ENCODE peak calls at places on chromosomes 7 and 10, in nine cellular contexts. One of them, this sample, is unnamed.

GRCh38 chr7:123594813-123595241 is 6.8 kb upstream of the ASB15 start:
- DNase-seq in mucosa of gallbladder: peak
- DNase-seq in HT1080: no peak
- DNase-seq in aorta: no peak
- DNase-seq in D341Med: no peak
- DNase-seq in globus pallidus: no peak
- DNase-seq in RCC 7860: no peak
- DNase-seq in NCI-H2081 treated with DMSO at 0.1 percent for 48 hours: no peak
- DNase-seq in GM03348: no peak
- DNase-seq in this sample: no peak

GRCh38 chr7:1823376-1824150 is 153.5 kb downstream of the ELFN1 start:
- DNase-seq in mucosa of gallbladder: no peak
- DNase-seq in HT1080: no peak
- DNase-seq in aorta: peak
- DNase-seq in D341Med: no peak
- DNase-seq in globus pallidus: no peak
- DNase-seq in RCC 7860: no peak
- DNase-seq in NCI-H2081 treated with DMSO at 0.1 percent for 48 hours: no peak
- DNase-seq in GM03348: no peak
- DNase-seq in this sample: no peak

GRCh38 chr7:954330-955238 is at the start of gene ADAP1:
- DNase-seq in mucosa of gallbladder: peak
- DNase-seq in HT1080: no peak
- DNase-seq in aorta: peak
- DNase-seq in D341Med: peak
- DNase-seq in globus pallidus: peak
- DNase-seq in RCC 7860: no peak
- DNase-seq in NCI-H2081 treated with DMSO at 0.1 percent for 48 hours: no peak
- DNase-seq in GM03348: peak
- DNase-seq in this sample: peak

GRCh38 chr10:31754803-31755624 is 173.6 kb downstream of the ARHGAP12 start:
- DNase-seq in mucosa of gallbladder: no peak
- DNase-seq in HT1080: peak
- DNase-seq in aorta: no peak
- DNase-seq in D341Med: no peak
- DNase-seq in globus pallidus: no peak
- DNase-seq in RCC 7860: peak
- DNase-seq in NCI-H2081 treated with DMSO at 0.1 percent for 48 hours: no peak
- DNase-seq in GM03348: no peak
- DNase-seq in this sample: no peak

GRCh38 chr10:114479307-114479706 is 75.0 kb upstream of the AFAP1L2 start:
- DNase-seq in mucosa of gallbladder: peak
- DNase-seq in HT1080: no peak
- DNase-seq in aorta: no peak
- DNase-seq in D341Med: no peak
- DNase-seq in globus pallidus: no peak
- DNase-seq in RCC 7860: no peak
- DNase-seq in NCI-H2081 treated with DMSO at 0.1 percent for 48 hours: no peak
- DNase-seq in GM03348: no peak
- DNase-seq in this sample: peak

GRCh38 chr10:51063659-51064535 is 10.4 kb upstream of the PRKG1 start:
- DNase-seq in mucosa of gallbladder: no peak
- DNase-seq in HT1080: peak
- DNase-seq in aorta: no peak
- DNase-seq in D341Med: no peak
- DNase-seq in globus pallidus: peak
- DNase-seq in RCC 7860: peak
- DNase-seq in NCI-H2081 treated with DMSO at 0.1 percent for 48 hours: no peak
- DNase-seq in GM03348: peak
- DNase-seq in this sample: no peak

GRCh38 chr10:103649654-103650423 is 156.3 kb downstream of the NEURL1 start:
- DNase-seq in mucosa of gallbladder: no peak
- DNase-seq in HT1080: no peak
- DNase-seq in aorta: no peak
- DNase-seq in D341Med: no peak
- DNase-seq in globus pallidus: no peak
- DNase-seq in RCC 7860: no peak
- DNase-seq in NCI-H2081 treated with DMSO at 0.1 percent for 48 hours: no peak
- DNase-seq in GM03348: no peak
- DNase-seq in this sample: no peak

GRCh38 chr7:81846398-81846797 is 76.6 kb upstream of the HGF start:
- DNase-seq in mucosa of gallbladder: peak
- DNase-seq in HT1080: peak
- DNase-seq in aorta: peak
- DNase-seq in D341Med: no peak
- DNase-seq in globus pallidus: peak
- DNase-seq in RCC 7860: no peak
- DNase-seq in NCI-H2081 treated with DMSO at 0.1 percent for 48 hours: no peak
- DNase-seq in GM03348: peak
- DNase-seq in this sample: no peak

GRCh38 chr7:2044311-2044882 is 188.3 kb downstream of the MAD1L1 start:
- DNase-seq in mucosa of gallbladder: no peak
- DNase-seq in HT1080: no peak
- DNase-seq in aorta: peak
- DNase-seq in D341Med: no peak
- DNase-seq in globus pallidus: no peak
- DNase-seq in RCC 7860: no peak
- DNase-seq in NCI-H2081 treated with DMSO at 0.1 percent for 48 hours: no peak
- DNase-seq in GM03348: no peak
- DNase-seq in this sample: peak

GRCh38 chr7:104267701-104268368 is 60.0 kb upstream of the ORC5 start:
- DNase-seq in mucosa of gallbladder: no peak
- DNase-seq in HT1080: peak
- DNase-seq in aorta: no peak
- DNase-seq in D341Med: no peak
- DNase-seq in globus pallidus: peak
- DNase-seq in RCC 7860: peak
- DNase-seq in NCI-H2081 treated with DMSO at 0.1 percent for 48 hours: no peak
- DNase-seq in GM03348: peak
- DNase-seq in this sample: no peak

GRCh38 chr10:3482200-3482993 is 302.6 kb downstream of the KLF6 start:
- DNase-seq in mucosa of gallbladder: peak
- DNase-seq in HT1080: peak
- DNase-seq in aorta: peak
- DNase-seq in D341Med: no peak
- DNase-seq in globus pallidus: no peak
- DNase-seq in RCC 7860: peak
- DNase-seq in NCI-H2081 treated with DMSO at 0.1 percent for 48 hours: no peak
- DNase-seq in GM03348: peak
- DNase-seq in this sample: peak

GRCh38 chr10:58362026-58362799 is 23.0 kb upstream of the TFAM start:
- DNase-seq in mucosa of gallbladder: no peak
- DNase-seq in HT1080: no peak
- DNase-seq in aorta: no peak
- DNase-seq in D341Med: no peak
- DNase-seq in globus pallidus: no peak
- DNase-seq in RCC 7860: no peak
- DNase-seq in NCI-H2081 treated with DMSO at 0.1 percent for 48 hours: no peak
- DNase-seq in GM03348: no peak
- DNase-seq in this sample: no peak

GRCh38 chr7:142275028-142275427 is 17.2 kb upstream of the PRSS58 start:
- DNase-seq in mucosa of gallbladder: no peak
- DNase-seq in HT1080: no peak
- DNase-seq in aorta: no peak
- DNase-seq in D341Med: no peak
- DNase-seq in globus pallidus: no peak
- DNase-seq in RCC 7860: no peak
- DNase-seq in NCI-H2081 treated with DMSO at 0.1 percent for 48 hours: no peak
- DNase-seq in GM03348: no peak
- DNase-seq in this sample: no peak

GRCh38 chr7:122463631-122464030 is 159.1 kb upstream of the FEZF1 start:
- DNase-seq in mucosa of gallbladder: no peak
- DNase-seq in HT1080: no peak
- DNase-seq in aorta: no peak
- DNase-seq in D341Med: no peak
- DNase-seq in globus pallidus: no peak
- DNase-seq in RCC 7860: no peak
- DNase-seq in NCI-H2081 treated with DMSO at 0.1 percent for 48 hours: no peak
- DNase-seq in GM03348: no peak
- DNase-seq in this sample: no peak

GRCh38 chr10:97974526-97975525 is 55.6 kb downstream of the CRTAC1 start:
- DNase-seq in mucosa of gallbladder: no peak
- DNase-seq in HT1080: no peak
- DNase-seq in aorta: no peak
- DNase-seq in D341Med: no peak
- DNase-seq in globus pallidus: peak
- DNase-seq in RCC 7860: no peak
- DNase-seq in NCI-H2081 treated with DMSO at 0.1 percent for 48 hours: no peak
- DNase-seq in GM03348: peak
- DNase-seq in this sample: no peak

GRCh38 chr10:93745411-93746065 is 12.2 kb upstream of the LGI1 start:
- DNase-seq in mucosa of gallbladder: no peak
- DNase-seq in HT1080: no peak
- DNase-seq in aorta: peak
- DNase-seq in D341Med: peak
- DNase-seq in globus pallidus: no peak
- DNase-seq in RCC 7860: no peak
- DNase-seq in NCI-H2081 treated with DMSO at 0.1 percent for 48 hours: no peak
- DNase-seq in GM03348: peak
- DNase-seq in this sample: no peak

GRCh38 chr7:158161194-158161593 is 426.4 kb downstream of the PTPRN2 start:
- DNase-seq in mucosa of gallbladder: no peak
- DNase-seq in HT1080: no peak
- DNase-seq in aorta: no peak
- DNase-seq in D341Med: no peak
- DNase-seq in globus pallidus: no peak
- DNase-seq in RCC 7860: no peak
- DNase-seq in NCI-H2081 treated with DMSO at 0.1 percent for 48 hours: no peak
- DNase-seq in GM03348: no peak
- DNase-seq in this sample: no peak

GRCh38 chr7:30825215-30825720 is 54.1 kb downstream of the MINDY4 start:
- DNase-seq in mucosa of gallbladder: no peak
- DNase-seq in HT1080: no peak
- DNase-seq in aorta: no peak
- DNase-seq in D341Med: no peak
- DNase-seq in globus pallidus: no peak
- DNase-seq in RCC 7860: no peak
- DNase-seq in NCI-H2081 treated with DMSO at 0.1 percent for 48 hours: no peak
- DNase-seq in GM03348: no peak
- DNase-seq in this sample: no peak

GRCh38 chr7:5533821-5534367 is 110.3 kb upstream of the TNRC18 start:
- DNase-seq in mucosa of gallbladder: no peak
- DNase-seq in HT1080: no peak
- DNase-seq in aorta: no peak
- DNase-seq in D341Med: peak
- DNase-seq in globus pallidus: no peak
- DNase-seq in RCC 7860: no peak
- DNase-seq in NCI-H2081 treated with DMSO at 0.1 percent for 48 hours: no peak
- DNase-seq in GM03348: no peak
- DNase-seq in this sample: no peak

GRCh38 chr10:80200687-80201086 is 4.7 kb downstream of the ANXA11 start:
- DNase-seq in mucosa of gallbladder: no peak
- DNase-seq in HT1080: no peak
- DNase-seq in aorta: peak
- DNase-seq in D341Med: no peak
- DNase-seq in globus pallidus: no peak
- DNase-seq in RCC 7860: no peak
- DNase-seq in NCI-H2081 treated with DMSO at 0.1 percent for 48 hours: no peak
- DNase-seq in GM03348: no peak
- DNase-seq in this sample: no peak

GRCh38 chr7:103766630-103767029 is 222.8 kb downstream of the RELN start:
- DNase-seq in mucosa of gallbladder: no peak
- DNase-seq in HT1080: no peak
- DNase-seq in aorta: no peak
- DNase-seq in D341Med: no peak
- DNase-seq in globus pallidus: no peak
- DNase-seq in RCC 7860: no peak
- DNase-seq in NCI-H2081 treated with DMSO at 0.1 percent for 48 hours: no peak
- DNase-seq in GM03348: no peak
- DNase-seq in this sample: no peak

GRCh38 chr10:62456611-62457101 is 82.5 kb downstream of the ZNF365 start:
- DNase-seq in mucosa of gallbladder: no peak
- DNase-seq in HT1080: no peak
- DNase-seq in aorta: peak
- DNase-seq in D341Med: no peak
- DNase-seq in globus pallidus: no peak
- DNase-seq in RCC 7860: no peak
- DNase-seq in NCI-H2081 treated with DMSO at 0.1 percent for 48 hours: no peak
- DNase-seq in GM03348: peak
- DNase-seq in this sample: no peak

GRCh38 chr7:86904949-86905834 is 154.3 kb downstream of the ELAPOR2 start:
- DNase-seq in mucosa of gallbladder: peak
- DNase-seq in HT1080: peak
- DNase-seq in aorta: no peak
- DNase-seq in D341Med: peak
- DNase-seq in globus pallidus: peak
- DNase-seq in RCC 7860: no peak
- DNase-seq in NCI-H2081 treated with DMSO at 0.1 percent for 48 hours: no peak
- DNase-seq in GM03348: peak
- DNase-seq in this sample: no peak

GRCh38 chr7:13920053-13920697 is 69.3 kb downstream of the ETV1 start:
- DNase-seq in mucosa of gallbladder: peak
- DNase-seq in HT1080: peak
- DNase-seq in aorta: no peak
- DNase-seq in D341Med: no peak
- DNase-seq in globus pallidus: no peak
- DNase-seq in RCC 7860: peak
- DNase-seq in NCI-H2081 treated with DMSO at 0.1 percent for 48 hours: peak
- DNase-seq in GM03348: peak
- DNase-seq in this sample: no peak

This sample was measured in ovary.